ENCODE peak calls at places on chromosome 13, in eight cellular contexts. T is GM12878, M is HepG2, J is K562, V is HCT116, F is GM23338, L is upper lobe of left lung, X is Panc1. I is an unnamed sample.

GRCh38 chr13:73767747-73768315 is 366.4 kb downstream of the KLF12 start:
- ATAC-seq in T (peak; percentile 64), M (peak; percentile 43), J (no peak), V (no peak), F (peak; percentile 27), L (no peak), X (no peak), I (no peak)

GRCh38 chr13:61107989-61108388 is 307.7 kb downstream of the PCDH20 start:
- ATAC-seq in T (no peak), M (no peak), J (no peak), V (no peak), F (no peak), L (no peak), X (no peak), I (no peak)

GRCh38 chr13:98150836-98151489 is 8.1 kb downstream of the FARP1 start:
- ATAC-seq in T (no peak), M (no peak), J (no peak), V (no peak), F (no peak), L (no peak), X (no peak), I (no peak)

GRCh38 chr13:39530996-39531395 is 72.0 kb downstream of the LHFPL6 start:
- ATAC-seq in T (no peak), M (no peak), J (no peak), V (no peak), F (no peak), L (no peak), X (no peak), I (peak; percentile 46)

GRCh38 chr13:44389003-44389666 is 15.5 kb downstream of the SERP2 start:
- ATAC-seq in T (no peak), M (no peak), J (no peak), V (no peak), F (no peak), L (no peak), X (no peak), I (no peak)

GRCh38 chr13:44519642-44520041 is 56.5 kb downstream of the TSC22D1 start:
- ATAC-seq in T (no peak), M (no peak), J (no peak), V (no peak), F (no peak), L (no peak), X (no peak), I (no peak)

GRCh38 chr13:38951525-38952313 is 38.9 kb downstream of the STOML3 start:
- ATAC-seq in T (no peak), M (no peak), J (no peak), V (no peak), F (peak; percentile 42), L (no peak), X (no peak), I (no peak)

GRCh38 chr13:32415019-32415418 is 12.9 kb downstream of the N4BP2L1 start:
- ATAC-seq in T (peak; percentile 88), M (peak; percentile 83), J (peak; percentile 91), V (peak; percentile 87), F (peak; percentile 92), L (no peak), X (peak; percentile 48), I (no peak)

GRCh38 chr13:109769921-109770320 is 16.5 kb downstream of the IRS2 start:
- ATAC-seq in T (no peak), M (no peak), J (no peak), V (no peak), F (no peak), L (peak; percentile 37), X (no peak), I (no peak)

GRCh38 chr13:70844391-70845108 is 736.3 kb upstream of the KLHL1 start:
- ATAC-seq in T (no peak), M (no peak), J (no peak), V (no peak), F (no peak), L (no peak), X (no peak), I (no peak)

GRCh38 chr13:44303681-44304432 is 69.8 kb upstream of the SERP2 start:
- ATAC-seq in T (no peak), M (no peak), J (no peak), V (no peak), F (no peak), L (no peak), X (no peak), I (peak; percentile 56)

GRCh38 chr13:44160549-44161278 is 212.9 kb upstream of the SERP2 start:
- ATAC-seq in T (no peak), M (no peak), J (no peak), V (no peak), F (no peak), L (no peak), X (no peak), I (peak; percentile 56)

GRCh38 chr13:75760182-75760981 is 124.3 kb downstream of the LMO7 start:
- ATAC-seq in T (no peak), M (peak; percentile 98), J (peak; percentile 34), V (peak; percentile 96), F (peak; percentile 33), L (peak; percentile 92), X (peak; percentile 82), I (peak; percentile 46)

GRCh38 chr13:79741006-79741405 is 260.1 kb downstream of the NDFIP2 start:
- ATAC-seq in T (peak; percentile 88), M (no peak), J (no peak), V (no peak), F (no peak), L (no peak), X (no peak), I (no peak)

GRCh38 chr13:40789275-40790231 is at the start of gene SLC25A15:
- ATAC-seq in T (peak; percentile 94), M (peak; percentile 90), J (peak; percentile 90), V (peak; percentile 93), F (peak; percentile 92), L (peak; percentile 91), X (peak; percentile 99), I (peak; percentile 93)

GRCh38 chr13:49569993-49570689 is 15.2 kb downstream of the RCBTB1 start:
- ATAC-seq in T (peak; percentile 78), M (no peak), J (no peak), V (no peak), F (no peak), L (no peak), X (no peak), I (no peak)

GRCh38 chr13:110831437-110832204 is 83.2 kb downstream of the ANKRD10 start:
- ATAC-seq in T (no peak), M (peak; percentile 47), J (no peak), V (no peak), F (no peak), L (peak; percentile 27), X (no peak), I (no peak)

GRCh38 chr13:88857256-88857655 is 1186.1 kb downstream of the SLITRK5 start:
- ATAC-seq in T (no peak), M (no peak), J (no peak), V (no peak), F (no peak), L (no peak), X (no peak), I (no peak)

GRCh38 chr13:24215732-24216131 is 55.2 kb downstream of the SPATA13 start:
- ATAC-seq in T (no peak), M (no peak), J (no peak), V (no peak), F (no peak), L (peak; percentile 66), X (no peak), I (peak; percentile 66)
- TF ChIP-seq POLR2AphosphoS5 in T (no peak), M (no peak), J (no peak), V (no peak), F (no peak), L (peak; percentile 78), X (no peak), I (peak; percentile 58)

GRCh38 chr13:99686157-99686572 is 184.9 kb downstream of the TM9SF2 start:
- ATAC-seq in T (no peak), M (peak; percentile 100), J (peak; percentile 100), V (no peak), F (peak; percentile 38), L (no peak), X (peak; percentile 51), I (no peak)
- TF ChIP-seq POLR2AphosphoS5 in T (no peak), M (no peak), J (no peak), V (no peak), F (no peak), L (no peak), X (no peak), I (no peak)

GRCh38 chr13:37681295-37682032 is 82.9 kb upstream of the POSTN start:
- ATAC-seq in T (no peak), M (no peak), J (no peak), V (no peak), F (no peak), L (peak; percentile 53), X (no peak), I (no peak)
- TF ChIP-seq POLR2AphosphoS5 in T (no peak), M (no peak), J (no peak), V (no peak), F (no peak), L (no peak), X (no peak), I (no peak)

GRCh38 chr13:112057736-112058518 is 9.0 kb upstream of the SOX1 start:
- ATAC-seq in T (no peak), M (no peak), J (peak; percentile 29), V (no peak), F (no peak), L (no peak), X (no peak), I (no peak)
- TF ChIP-seq POLR2AphosphoS5 in T (no peak), M (no peak), J (no peak), V (no peak), F (no peak), L (no peak), X (no peak), I (no peak)

GRCh38 chr13:106593131-106593530 is 25.2 kb upstream of the ARGLU1 start:
- ATAC-seq in T (no peak), M (no peak), J (no peak), V (no peak), F (no peak), L (no peak), X (no peak), I (no peak)
- TF ChIP-seq POLR2AphosphoS5 in T (no peak), M (no peak), J (no peak), V (no peak), F (no peak), L (no peak), X (no peak), I (no peak)

DNA sequence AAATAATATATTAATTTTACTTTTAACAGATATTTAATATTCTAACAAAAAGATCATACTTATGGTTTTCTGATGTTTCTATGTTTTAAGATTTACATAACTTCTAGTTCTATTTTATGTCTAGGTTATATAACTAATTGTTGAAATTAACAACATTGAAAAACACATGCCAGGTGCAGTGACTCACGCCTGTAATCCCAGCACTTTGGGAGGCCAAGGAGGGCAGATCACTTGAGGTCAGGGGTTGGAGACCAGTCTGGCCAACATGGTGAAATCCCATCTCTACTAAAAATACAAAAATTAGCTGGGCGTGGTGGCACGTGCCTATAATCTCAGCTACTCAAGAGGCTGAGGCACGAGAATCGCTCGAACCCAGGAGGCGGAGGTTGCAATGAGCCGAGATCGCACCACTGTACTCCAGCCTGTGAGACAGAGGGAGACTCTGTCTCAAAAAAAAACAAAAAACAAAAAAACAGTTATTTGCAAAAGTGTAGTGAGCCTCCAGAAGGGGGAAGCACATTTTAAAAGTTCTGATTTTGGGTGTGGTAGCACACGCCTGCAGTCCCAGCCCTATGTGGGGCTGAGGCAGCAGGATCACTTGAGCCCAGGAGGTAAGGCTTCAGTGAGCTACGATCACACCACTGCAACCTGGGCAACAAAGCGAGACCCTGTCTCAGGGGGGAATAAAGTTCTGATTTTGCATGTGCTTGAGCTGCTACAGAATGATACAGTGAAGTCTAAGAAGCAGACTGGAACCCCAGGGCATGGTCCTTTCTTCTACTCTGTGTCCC is 18.6 kb downstream of the MIPEP start:
- ATAC-seq in T (peak; percentile 84), M (no peak), J (no peak), V (no peak), F (no peak), L (no peak), X (no peak), I (no peak)
- TF ChIP-seq POLR2AphosphoS5 in T (no peak), M (no peak), J (no peak), V (no peak), F (no peak), L (no peak), X (no peak), I (no peak)

GRCh38 chr13:42569576-42570344 is 4.2 kb upstream of the TNFSF11 start:
- ATAC-seq in T (peak; percentile 66), M (no peak), J (no peak), V (no peak), F (no peak), L (no peak), X (no peak), I (no peak)
- TF ChIP-seq POLR2AphosphoS5 in T (no peak), M (no peak), J (no peak), V (no peak), F (no peak), L (no peak), X (no peak), I (no peak)